ENCODE peak calls at places on chromosomes 7 and 10, in seven cellular contexts. O is NCI-H1105; A is stimulated activated CD8-positive, alpha-beta memory T cell treated with anti-CD3 and anti-CD28 coated beads, Interleukin-15, amount 100 ng/mL, for 4 hours; F is ureter; T is activated CD4-positive, alpha-beta T cell treated with anti-CD3 and anti-CD28 coated beads for 24 hours; S is HS-5; E is AG09319. Z is an unnamed sample.

GRCh38 chr10:104127411-104127810 is 5.4 kb downstream of the SFR1 start:
- DNase-seq in A (no peak), O (peak), F (no peak), S (no peak), E (no peak), T (no peak), Z (no peak)

GRCh38 chr7:50197547-50197946 is 104.5 kb upstream of the ZPBP start:
- DNase-seq in T (peak), E (no peak), O (no peak), S (no peak), F (no peak), A (peak), Z (no peak)

GRCh38 chr10:13969118-13969791 is 361.5 kb downstream of the FRMD4A start:
- DNase-seq in O (no peak), E (no peak), S (no peak), T (no peak), F (no peak), A (no peak), Z (no peak)

GRCh38 chr7:94330474-94331027 is 64.1 kb upstream of the COL1A2 start:
- DNase-seq in S (no peak), A (no peak), F (no peak), O (no peak), E (no peak), T (no peak), Z (no peak)

GRCh38 chr10:109737009-109737408 is 186.3 kb downstream of the XPNPEP1 start:
- DNase-seq in A (no peak), S (no peak), O (no peak), T (no peak), E (no peak), F (no peak), Z (no peak)

GRCh38 chr7:104074529-104074928 is 85.1 kb upstream of the RELN start:
- DNase-seq in F (no peak), T (no peak), S (no peak), A (no peak), E (no peak), O (no peak), Z (no peak)

GRCh38 chr7:123763191-123763661 is 14.4 kb upstream of the WASL start:
- DNase-seq in T (no peak), A (no peak), F (no peak), E (no peak), O (no peak), S (no peak), Z (no peak)

GRCh38 chr7:139358541-139359365 is 941 bp upstream of the LUC7L2 start:
- DNase-seq in S (no peak), F (no peak), O (peak), E (no peak), T (peak), A (no peak), Z (peak)

GRCh38 chr7:64793106-64793755 is 997 bp upstream of the ZNF138 start:
- DNase-seq in E (no peak), O (no peak), S (no peak), F (no peak), T (no peak), A (no peak), Z (no peak)

GRCh38 chr10:97714401-97715258 is 1.1 kb downstream of the MARVELD1 start:
- DNase-seq in E (peak), F (peak), O (peak), A (no peak), S (no peak), T (no peak), Z (no peak)

GRCh38 chr7:1377111-1377909 is 82.0 kb downstream of the MICALL2 start:
- DNase-seq in A (no peak), S (no peak), E (no peak), F (no peak), O (no peak), T (no peak), Z (no peak)

GRCh38 chr7:103432713-103433112 is 13.3 kb downstream of the SLC26A5 start:
- DNase-seq in O (no peak), F (no peak), S (no peak), T (no peak), A (no peak), E (no peak), Z (no peak)

GRCh38 chr10:49179699-49180511 is 8.3 kb downstream of the TMEM273 start:
- DNase-seq in T (no peak), O (no peak), A (no peak), F (no peak), E (no peak), S (no peak), Z (no peak)

GRCh38 chr7:79652619-79653018 is 199.2 kb upstream of the MAGI2 start:
- DNase-seq in F (no peak), E (no peak), T (no peak), O (no peak), A (no peak), S (no peak), Z (no peak)

GRCh38 chr7:148318838-148319237 is 271.7 kb upstream of the C7orf33 start:
- DNase-seq in T (no peak), O (no peak), F (no peak), E (no peak), A (no peak), S (no peak), Z (no peak)

GRCh38 chr7:117871778-117872538 is 1.3 kb downstream of the CTTNBP2 start:
- DNase-seq in O (no peak), S (no peak), F (no peak), T (no peak), E (no peak), A (no peak), Z (no peak)

Z was measured in GM04503.